ENCODE peak calls at places on chromosome 3, in five cellular contexts. W is RWPE1, M is endodermal cell, Y is heart left ventricle, T is spleen. A is an unnamed sample.
A peak's percentile ranks its signal among the peaks of the same experiment; 100 is the strongest.

GRCh38 chr3:5205165-5205941 is 17.8 kb downstream of the EDEM1 start:
- DNase-seq in M (no peak), T (no peak), W (no peak), Y (no peak), A (no peak)

GRCh38 chr3:131363275-131363674 is 18.3 kb upstream of the NUDT16 start:
- DNase-seq in W (no peak), M (no peak), T (no peak), Y (no peak), A (no peak)

GRCh38 chr3:48426401-48426909 is 3.4 kb downstream of the PLXNB1 start:
- DNase-seq in M (no peak), Y (peak; percentile 65), T (no peak), W (no peak), A (no peak)

GRCh38 chr3:5267253-5267652 is 79.7 kb downstream of the EDEM1 start:
- DNase-seq in W (no peak), Y (no peak), T (no peak), M (no peak), A (no peak)

GRCh38 chr3:180829409-180830405 is 82.8 kb upstream of the FXR1 start:
- DNase-seq in T (peak; percentile 69), Y (no peak), W (no peak), M (no peak), A (no peak)

GRCh38 chr3:108862865-108863798 is 40.5 kb downstream of the TRAT1 start:
- DNase-seq in Y (no peak), M (no peak), T (no peak), W (peak; percentile 80), A (no peak)

GRCh38 chr3:45412731-45413130 is 24.4 kb downstream of the LARS2 start:
- DNase-seq in T (no peak), W (no peak), M (no peak), Y (no peak), A (no peak)

GRCh38 chr3:138949445-138950005 is 2.5 kb downstream of the FOXL2NB start:
- DNase-seq in M (peak; percentile 74), T (no peak), W (no peak), Y (no peak), A (no peak)

GRCh38 chr3:108157275-108157674 is 64.9 kb downstream of the IFT57 start:
- DNase-seq in T (no peak), Y (no peak), M (no peak), W (no peak), A (no peak)

GRCh38 chr3:45841380-45841700 is 579 bp downstream of the LZTFL1 start:
- DNase-seq in M (no peak), T (no peak), W (no peak), Y (no peak), A (peak; percentile 81)

GRCh38 chr3:5294360-5294759 is 106.9 kb downstream of the EDEM1 start:
- DNase-seq in Y (no peak), M (no peak), W (no peak), T (no peak), A (no peak)

GRCh38 chr3:120022729-120023128 is 71.5 kb downstream of the GSK3B start:
- DNase-seq in Y (no peak), M (no peak), T (no peak), W (no peak), A (no peak)

GRCh38 chr3:8561365-8561764 is 59.7 kb downstream of the LMCD1 start:
- DNase-seq in Y (peak; percentile 68), M (no peak), T (no peak), W (no peak), A (no peak)

GRCh38 chr3:185176756-185177359 is 24.0 kb upstream of the C3orf70 start:
- DNase-seq in M (peak; percentile 81), T (no peak), Y (no peak), W (peak; percentile 38), A (no peak)

GRCh38 chr3:115974940-115975339 is 351.6 kb downstream of the GAP43 start:
- DNase-seq in Y (no peak), T (no peak), W (no peak), M (no peak), A (no peak)

GRCh38 chr3:99128205-99128604 is 226.7 kb upstream of the DCBLD2 start:
- DNase-seq in M (no peak), W (no peak), T (no peak), Y (no peak), A (no peak)

GRCh38 chr3:133893683-133894333 is 1.9 kb downstream of the RAB6B start:
- DNase-seq in T (no peak), Y (no peak), M (no peak), W (no peak), A (no peak)

GRCh38 chr3:188403404-188403803 is 249.4 kb downstream of the LPP start:
- DNase-seq in M (no peak), W (no peak), Y (no peak), T (no peak), A (no peak)

DNA sequence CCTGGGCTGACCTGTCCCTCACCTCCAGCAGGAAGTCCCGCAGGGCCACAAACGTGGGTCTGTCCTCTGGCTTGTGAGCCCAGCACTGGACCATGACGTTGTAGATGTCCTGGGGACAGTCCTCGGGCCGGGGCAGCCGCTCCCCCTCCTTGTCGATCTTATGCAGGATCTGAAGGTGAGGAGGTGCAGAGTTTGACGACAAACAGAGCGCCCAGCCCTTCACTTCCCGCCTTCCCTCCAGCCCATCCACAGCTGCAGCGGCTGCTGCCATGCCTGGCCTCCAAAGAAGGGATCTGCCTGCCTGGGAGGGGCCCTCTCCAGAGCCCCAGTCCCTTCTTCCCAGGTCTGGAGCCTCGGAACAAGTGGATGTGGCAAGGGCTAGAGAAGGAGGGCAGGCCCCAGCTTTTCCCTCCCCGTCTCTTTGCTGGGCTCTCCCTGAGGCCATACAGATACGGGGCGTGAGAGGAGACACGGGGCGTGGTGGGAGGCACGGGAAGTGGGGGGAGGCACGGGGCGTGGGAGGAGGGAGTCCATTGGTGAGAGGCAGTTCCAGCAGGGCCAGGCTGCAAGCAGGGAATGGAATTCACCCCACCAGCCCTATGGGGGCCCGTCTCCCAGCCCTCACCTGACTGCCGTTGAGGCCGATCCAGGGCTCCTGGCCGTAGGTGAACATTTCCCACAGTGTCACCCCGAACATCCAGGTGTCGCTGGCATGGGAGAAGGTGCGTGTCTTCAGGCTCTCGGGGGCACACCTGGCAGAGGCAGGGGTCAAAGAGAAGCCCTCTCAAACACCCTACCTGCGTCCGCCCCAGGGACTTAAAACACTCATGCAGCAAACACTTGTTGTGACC is 29.7 kb downstream of the TNK2 start:
- DNase-seq in T (peak; percentile 61), Y (peak; percentile 39), M (no peak), W (no peak), A (no peak)
- H3K27ac ChIP-seq in T (no peak overlapping the region), Y (no peak overlapping the region), M (no peak overlapping the region), W (peak overlapping the region; percentile 73), A (no peak overlapping the region)

GRCh38 chr3:30642715-30643361 is 36.4 kb downstream of the TGFBR2 start:
- DNase-seq in Y (no peak), M (no peak), T (no peak), W (no peak), A (no peak)

GRCh38 chr3:30646181-30646876 is 39.9 kb downstream of the TGFBR2 start:
- DNase-seq in W (no peak), M (no peak), Y (no peak), T (no peak), A (no peak)

GRCh38 chr3:30645077-30645476 is 38.7 kb downstream of the TGFBR2 start:
- DNase-seq in M (no peak), T (no peak), W (no peak), Y (no peak), A (no peak)

GRCh38 chr3:30643763-30644462 is 37.5 kb downstream of the TGFBR2 start:
- DNase-seq in W (no peak), M (no peak), T (peak; percentile 91), Y (no peak), A (peak; percentile 71)

GRCh38 chr3:30644615-30645014 is 38.2 kb downstream of the TGFBR2 start:
- DNase-seq in Y (no peak), W (no peak), T (no peak), M (no peak), A (no peak)
- H3K27ac ChIP-seq in Y (peak overlapping the region; percentile 45), W (no peak overlapping the region), T (peak overlapping the region; percentile 90), M (no peak overlapping the region), A (peak overlapping the region; percentile 55)

DNA sequence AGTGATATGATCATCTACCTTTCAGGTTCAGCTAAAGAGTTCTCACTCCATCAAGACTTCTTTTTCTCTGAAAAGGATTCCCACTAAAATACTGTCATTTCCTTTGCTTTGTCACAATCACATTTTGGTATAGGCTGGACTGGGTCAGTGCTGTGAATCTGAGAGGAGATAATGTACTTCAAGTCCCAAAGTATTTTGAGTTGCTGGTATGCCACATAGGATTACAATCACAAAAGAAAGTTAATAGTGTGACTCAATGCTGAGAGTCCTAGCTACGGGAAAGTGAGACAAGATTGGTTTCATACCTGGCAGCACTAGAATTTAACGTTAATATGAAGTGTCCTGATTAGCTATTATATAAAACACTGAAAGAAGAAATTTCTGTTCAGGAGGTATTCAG is 1073.5 kb downstream of the FHIT start:
- DNase-seq in Y (no peak), T (no peak), M (no peak), W (no peak), A (no peak)
- H3K27ac ChIP-seq in Y (no peak overlapping the region), T (no peak overlapping the region), M (no peak overlapping the region), W (no peak overlapping the region), A (no peak overlapping the region)

GRCh38 chr3:52121459-52121795 is 32.8 kb downstream of the POC1A start:
- DNase-seq in M (no peak), T (peak; percentile 87), Y (peak; percentile 75), W (no peak), A (no peak)
- H3K27ac ChIP-seq in M (no peak overlapping the region), T (peak overlapping the region; percentile 86), Y (peak overlapping the region; percentile 65), W (peak overlapping the region; percentile 15), A (peak overlapping the region; percentile 76)

GRCh38 chr3:141940204-141940776 is 63.8 kb downstream of the ATP1B3 start:
- DNase-seq in Y (no peak), W (peak; percentile 95), T (peak; percentile 41), M (no peak), A (no peak)
- H3K27ac ChIP-seq in Y (no peak overlapping the region), W (peak overlapping the region; percentile 98), T (peak overlapping the region; percentile 54), M (no peak overlapping the region), A (no peak overlapping the region)

DNA sequence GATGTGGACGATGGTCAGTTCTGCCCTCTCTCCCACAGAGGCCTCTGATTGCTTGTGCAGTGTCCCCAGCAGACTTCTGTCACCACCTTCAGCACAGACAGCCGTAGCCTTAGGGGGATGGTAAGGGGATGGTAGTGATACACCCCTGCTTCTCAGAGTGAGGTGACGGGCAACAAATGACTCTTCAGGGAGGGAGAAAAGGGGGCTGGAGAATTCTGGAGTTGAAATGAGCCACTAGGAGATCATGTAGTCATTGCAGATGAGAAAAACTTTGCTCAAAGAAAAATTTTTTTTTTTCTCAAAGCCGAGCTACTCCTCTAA is 29.6 kb upstream of the TIMP4 start:
- DNase-seq in W (no peak), Y (no peak), M (no peak), T (no peak), A (no peak)
- H3K27ac ChIP-seq in W (peak overlapping the region; percentile 37), Y (no peak overlapping the region), M (no peak overlapping the region), T (peak overlapping the region; percentile 96), A (peak overlapping the region; percentile 96)

A was measured in left lung.